ENCODE peak calls at places on chromosomes 12 and 14, in four cellular contexts. A, N, Z and B are unnamed samples.

GRCh38 chr14:60680511-60680910 is 31.2 kb upstream of the SIX1 start:
- DNase-seq in A (no peak), N (no peak), Z (no peak), B (no peak)

GRCh38 chr14:54564071-54564798 is 2.7 kb upstream of the SAMD4A start:
- DNase-seq in A (no peak), N (peak; percentile 64), Z (no peak), B (peak; percentile 59)

GRCh38 chr12:12716151-12716844 is 870 bp upstream of the CDKN1B start:
- DNase-seq in A (no peak), N (peak; percentile 60), Z (no peak), B (peak; percentile 44)

GRCh38 chr14:96297000-96297399 is 41.0 kb downstream of the BDKRB1 start:
- DNase-seq in A (no peak), N (peak; percentile 29), Z (no peak), B (peak; percentile 28)

GRCh38 chr12:22285871-22286270 is 48.6 kb downstream of the ST8SIA1 start:
- DNase-seq in A (no peak), N (no peak), Z (no peak), B (no peak)

GRCh38 chr12:122423258-122424165 is 1.0 kb upstream of the CLIP1 start:
- DNase-seq in A (peak; percentile 56), N (peak; percentile 50), Z (no peak), B (no peak)

GRCh38 chr14:23321572-23322547 is 603 bp downstream of the PABPN1 start:
- DNase-seq in A (no peak), N (peak; percentile 50), Z (peak; percentile 9), B (peak; percentile 60)

GRCh38 chr12:63802012-63802608 is 22.4 kb downstream of the RXYLT1 start:
- DNase-seq in A (no peak), N (peak; percentile 37), Z (no peak), B (peak; percentile 24)

GRCh38 chr12:40439771-40440492 is 215.1 kb downstream of the LRRK2 start:
- DNase-seq in A (no peak), N (no peak), Z (no peak), B (peak; percentile 67)

GRCh38 chr12:101783150-101783549 is 43.9 kb upstream of the SYCP3 start:
- DNase-seq in A (no peak), N (no peak), Z (no peak), B (no peak)

GRCh38 chr12:98714426-98714825 is 69.3 kb downstream of the APAF1 start:
- DNase-seq in A (no peak), N (no peak), Z (no peak), B (no peak)

GRCh38 chr12:11834104-11834812 is 184.8 kb downstream of the ETV6 start:
- DNase-seq in A (no peak), N (no peak), Z (no peak), B (peak; percentile 54)

GRCh38 chr12:43277630-43278267 is 274.3 kb downstream of the ADAMTS20 start:
- DNase-seq in A (no peak), N (peak; percentile 39), Z (no peak), B (peak; percentile 95)

GRCh38 chr12:47527816-47528215 is 178.0 kb downstream of the RPAP3 start:
- DNase-seq in A (no peak), N (no peak), Z (no peak), B (no peak)

GRCh38 chr12:51922762-51923505 is 15.6 kb downstream of the ACVRL1 start:
- DNase-seq in A (no peak), N (peak; percentile 47), Z (no peak), B (no peak)
- H3K4me3 ChIP-seq in A (no peak overlapping the region), N (no peak overlapping the region), Z (no peak overlapping the region), B (no peak overlapping the region)

GRCh38 chr12:105462841-105463240 is 132.3 kb downstream of the C12orf75 start:
- DNase-seq in A (no peak), N (no peak), Z (no peak), B (peak; percentile 79)
- H3K4me3 ChIP-seq in A (no peak overlapping the region), N (no peak overlapping the region), Z (no peak overlapping the region), B (no peak overlapping the region)

GRCh38 chr14:50360093-50360492 is 36.6 kb downstream of the CDKL1 start:
- DNase-seq in A (no peak), N (no peak), Z (no peak), B (no peak)

GRCh38 chr14:50364792-50365191 is 31.9 kb downstream of the CDKL1 start:
- DNase-seq in A (no peak), N (no peak), Z (no peak), B (peak; percentile 70)

GRCh38 chr14:50360851-50361250 is 35.8 kb downstream of the CDKL1 start:
- DNase-seq in A (no peak), N (no peak), Z (no peak), B (peak; percentile 95)

GRCh38 chr14:50363734-50364113 is 33.0 kb downstream of the CDKL1 start:
- DNase-seq in A (no peak), N (no peak), Z (peak; percentile 31), B (no peak)

DNA sequence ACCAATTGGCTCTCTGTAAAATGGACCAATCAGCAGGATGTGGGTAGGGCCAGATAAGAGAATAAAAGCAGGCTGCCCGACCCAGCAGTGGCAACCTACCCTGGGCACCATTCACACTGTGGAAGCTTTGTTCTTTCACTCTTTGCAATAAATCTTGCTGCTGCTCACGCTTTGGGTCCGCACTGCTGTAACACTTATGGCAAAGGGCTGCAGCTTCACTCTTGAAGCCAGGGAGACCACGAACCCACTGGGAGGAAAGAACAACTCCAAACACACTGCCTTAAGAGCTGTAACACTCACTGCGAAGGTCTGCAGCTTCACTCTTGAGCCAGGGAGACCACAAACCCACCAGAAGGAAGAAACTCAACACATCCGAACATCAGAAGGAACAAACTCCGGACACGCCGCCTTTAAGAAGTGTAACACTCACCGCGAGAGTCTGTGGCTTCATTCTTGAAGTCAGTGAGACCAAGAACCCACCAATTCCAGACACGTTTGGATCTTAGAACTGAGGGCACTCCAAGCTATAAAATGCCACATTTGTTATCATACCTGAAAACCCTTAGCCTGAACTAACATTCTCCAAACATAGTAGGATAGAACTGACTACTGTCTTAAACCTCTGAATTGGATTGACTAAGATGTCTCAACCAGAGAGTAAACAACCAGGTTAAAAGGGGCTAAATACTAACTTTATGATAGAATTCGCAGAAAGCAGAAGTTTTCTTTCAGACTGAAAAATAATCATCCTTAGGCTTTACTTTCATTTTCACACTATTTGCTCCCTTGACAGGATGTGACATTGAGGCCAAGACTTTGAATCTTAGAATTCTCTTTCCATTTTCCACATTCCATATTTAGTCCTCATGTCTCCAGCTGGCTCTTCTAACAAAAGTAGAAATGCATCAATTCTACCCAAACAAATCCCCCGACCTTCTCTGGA is 33.6 kb downstream of the CDKL1 start:
- DNase-seq in A (no peak), N (no peak), Z (no peak), B (no peak)
- H3K4me3 ChIP-seq in A (peak overlapping the region; percentile 17), N (no peak overlapping the region), Z (peak overlapping the region; percentile 56), B (no peak overlapping the region)

DNA sequence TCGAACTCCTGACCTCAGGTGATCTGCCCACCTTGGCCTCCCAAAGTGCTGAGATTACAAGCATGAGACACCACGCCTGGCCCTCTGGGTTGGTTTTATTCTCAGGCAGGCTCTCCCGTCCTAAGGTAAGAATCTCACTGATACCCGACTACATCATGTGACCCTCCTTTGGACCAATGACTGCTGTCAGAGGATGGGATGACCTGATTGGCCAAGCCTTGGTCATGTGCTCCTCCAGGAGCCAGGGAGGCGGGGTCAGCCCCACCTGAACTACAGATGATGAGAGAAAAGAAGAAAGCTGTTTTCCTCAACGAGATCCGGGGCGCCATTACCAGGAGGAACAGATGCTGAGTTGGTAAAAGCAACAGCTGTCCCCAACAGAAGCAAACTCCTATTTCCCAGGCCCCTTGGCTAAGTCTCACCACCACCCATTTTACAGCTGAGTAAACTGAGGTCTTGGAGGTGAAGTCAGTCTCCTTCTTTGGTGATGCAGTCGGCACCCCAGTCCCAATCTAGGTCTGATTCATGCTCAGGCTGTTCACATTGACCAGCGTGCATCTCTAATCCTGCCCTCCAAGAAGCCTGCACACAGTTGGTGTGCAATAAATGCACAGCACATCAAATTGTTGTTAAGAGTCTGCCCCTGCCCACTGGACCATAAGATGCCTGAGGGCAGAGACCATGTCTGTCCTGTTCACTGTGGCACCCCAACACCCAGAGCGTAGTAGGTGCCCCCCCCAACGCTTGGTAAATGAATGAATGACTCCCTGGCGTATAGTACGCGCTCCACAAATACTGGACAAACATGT is 118.8 kb downstream of the SCARB1 start:
- DNase-seq in A (no peak), N (no peak), Z (no peak), B (no peak)
- H3K4me3 ChIP-seq in A (no peak overlapping the region), N (no peak overlapping the region), Z (no peak overlapping the region), B (no peak overlapping the region)

GRCh38 chr12:6612652-6613014 is 5.5 kb upstream of the CHD4 start:
- DNase-seq in A (no peak), N (no peak), Z (no peak), B (no peak)
- H3K4me3 ChIP-seq in A (no peak overlapping the region), N (no peak overlapping the region), Z (peak overlapping the region; percentile 13), B (no peak overlapping the region)

DNA sequence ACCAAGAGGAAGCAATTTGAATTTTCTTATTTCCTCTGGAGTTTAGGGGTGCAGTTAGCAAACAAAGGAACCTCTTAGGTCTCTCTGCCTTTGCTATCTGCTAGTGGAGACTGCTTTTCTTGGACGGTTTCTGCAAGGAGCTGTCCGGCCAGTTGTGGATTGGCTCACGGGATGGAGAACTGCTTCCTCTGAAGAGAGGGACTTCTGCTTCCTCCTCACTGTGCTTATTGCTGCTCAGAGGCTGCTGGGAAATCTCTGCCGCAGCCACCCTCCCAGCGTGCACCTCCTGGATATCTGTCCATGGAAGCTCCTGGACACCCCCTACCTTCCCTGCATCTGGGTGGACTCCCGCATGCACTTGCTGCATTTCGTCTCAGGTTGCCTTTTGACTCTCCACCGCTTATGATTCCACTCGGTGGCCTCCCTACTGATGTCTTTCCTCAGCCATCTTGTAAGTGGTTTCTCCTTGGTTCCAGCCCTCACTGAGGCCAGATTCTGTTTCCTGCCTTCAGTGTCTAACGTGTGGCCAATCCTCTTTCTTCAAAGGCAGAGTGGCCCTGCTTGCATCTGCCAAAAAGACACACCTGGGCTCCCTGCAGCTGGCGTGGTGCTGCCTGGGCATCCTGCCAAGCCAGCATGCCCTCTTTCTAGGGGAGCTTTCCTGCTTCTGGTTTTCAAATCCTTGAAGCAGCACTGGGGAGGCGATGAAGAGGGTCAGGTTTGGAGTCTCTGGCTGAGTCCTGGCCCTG is 187.3 kb downstream of the CHST11 start:
- DNase-seq in A (no peak), N (no peak), Z (no peak), B (no peak)
- H3K4me3 ChIP-seq in A (no peak overlapping the region), N (no peak overlapping the region), Z (no peak overlapping the region), B (no peak overlapping the region)

GRCh38 chr12:111034148-111034910 is 114.0 kb upstream of the MYL2 start:
- DNase-seq in A (no peak), N (no peak), Z (no peak), B (peak; percentile 41)
- H3K4me3 ChIP-seq in A (peak within 1 kb of the TSS; percentile 48), N (no peak within 1 kb of the TSS), Z (peak within 1 kb of the TSS; percentile 41), B (peak within 1 kb of the TSS; percentile 80)

DNA sequence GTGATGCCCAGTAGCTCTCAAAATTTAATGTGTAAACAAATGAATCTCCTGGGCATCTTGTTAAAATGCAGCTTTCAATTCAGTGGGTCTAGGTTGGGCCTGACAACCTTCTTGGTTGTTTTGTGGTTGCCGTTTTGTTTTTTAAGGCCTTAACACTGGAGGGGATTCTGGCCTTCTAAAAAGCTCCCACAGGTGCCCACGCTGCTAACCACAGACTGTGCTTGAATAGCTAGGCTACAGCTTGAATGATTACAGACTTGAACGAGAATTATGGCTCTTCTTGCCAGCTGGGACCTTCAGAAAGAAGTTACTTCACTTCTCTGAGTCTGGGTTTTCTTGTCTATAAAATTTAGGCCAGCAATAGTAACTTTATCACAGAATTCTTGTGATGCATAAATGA is 1.3 kb upstream of the FLVCR2 start:
- DNase-seq in A (no peak), N (no peak), Z (no peak), B (no peak)
- H3K4me3 ChIP-seq in A (no peak overlapping the region), N (no peak overlapping the region), Z (no peak overlapping the region), B (no peak overlapping the region)

GRCh38 chr14:61719344-61720301 is 24.3 kb downstream of the HIF1A start:
- DNase-seq in A (no peak), N (no peak), Z (no peak), B (no peak)
- H3K4me3 ChIP-seq in A (no peak overlapping the region), N (no peak overlapping the region), Z (no peak overlapping the region), B (no peak overlapping the region)